ENCODE peak calls at places on chromosome 11, in ten cellular contexts. H is body of pancreas, M is lower leg skin, P is breast epithelium, F is suprapubic skin, T is Peyer's patch, Q is tibial nerve, J is stomach, Y is ovary, N is heart left ventricle. L is an unnamed sample.

GRCh38 chr11:35036642-35037041 is 102.3 kb upstream of the CD44 start:
- DNase-seq in M (no peak), Q (no peak), N (no peak), J (no peak), Y (no peak), T (no peak), F (no peak), H (no peak), P (no peak), L (no peak)

GRCh38 chr11:68954970-68955958 is 25.5 kb downstream of the MRGPRD start:
- DNase-seq in M (no peak), J (peak), Q (no peak), P (no peak), Y (peak), F (no peak), T (no peak), N (peak), H (no peak), L (peak)

GRCh38 chr11:104529213-104529612 is 365.3 kb upstream of the PDGFD start:
- DNase-seq in Q (no peak), H (no peak), T (no peak), P (no peak), F (no peak), N (no peak), J (no peak), Y (no peak), M (no peak), L (no peak)

GRCh38 chr11:36288442-36289225 is 590 bp downstream of the COMMD9 start:
- DNase-seq in Y (no peak), F (no peak), Q (no peak), H (no peak), T (no peak), P (no peak), J (no peak), M (no peak), N (no peak), L (no peak)

GRCh38 chr11:2192435-2192834 is 20.8 kb upstream of the TH start:
- DNase-seq in T (no peak), H (no peak), N (no peak), F (no peak), P (no peak), J (no peak), Q (no peak), M (no peak), Y (no peak), L (no peak)

GRCh38 chr11:12103411-12104225 is 6.8 kb upstream of the MICAL2 start:
- DNase-seq in Y (no peak), N (peak), P (no peak), F (no peak), Q (no peak), H (peak), J (peak), T (no peak), M (peak), L (no peak)

GRCh38 chr11:36684840-36685800 is 87.1 kb upstream of the RAG2 start:
- DNase-seq in N (no peak), T (no peak), Q (no peak), Y (no peak), H (no peak), M (no peak), J (no peak), P (no peak), F (no peak), L (no peak)

GRCh38 chr11:111586305-111586915 is 15.8 kb upstream of the SIK2 start:
- DNase-seq in Q (no peak), F (no peak), J (peak), M (no peak), N (no peak), Y (no peak), T (peak), H (peak), P (no peak), L (peak)

GRCh38 chr11:26993965-26994446 is at the start of gene FIBIN:
- DNase-seq in H (peak), N (peak), T (no peak), P (no peak), J (no peak), M (peak), Q (no peak), F (peak), Y (peak), L (no peak)

GRCh38 chr11:47714554-47715081 is 551 bp downstream of the AGBL2 start:
- DNase-seq in N (no peak), P (no peak), M (peak), F (no peak), H (no peak), J (no peak), Y (peak), Q (no peak), T (peak), L (no peak)

GRCh38 chr11:65637794-65638317 is at the start of gene SIPA1:
- DNase-seq in Y (peak), J (peak), P (no peak), N (peak), Q (peak), M (no peak), T (peak), H (peak), F (no peak), L (peak)

GRCh38 chr11:75673977-75674582 is 5.2 kb upstream of the MAP6 start:
- DNase-seq in N (no peak), P (no peak), J (no peak), T (no peak), H (no peak), Q (no peak), Y (no peak), M (no peak), F (no peak), L (no peak)

GRCh38 chr11:11382858-11383532 is 29.9 kb upstream of the CSNK2A3 start:
- DNase-seq in M (peak), H (no peak), F (no peak), Y (no peak), J (no peak), Q (no peak), T (no peak), N (no peak), P (no peak), L (no peak)

GRCh38 chr11:60607483-60607882 is 91.9 kb upstream of the MS4A8 start:
- DNase-seq in Q (no peak), J (no peak), P (no peak), Y (no peak), M (no peak), H (no peak), N (no peak), T (no peak), F (no peak), L (no peak)

GRCh38 chr11:82046778-82047177 is 686.9 kb downstream of the FAM181B start:
- DNase-seq in T (no peak), P (no peak), J (no peak), M (no peak), F (no peak), Y (no peak), N (no peak), Q (no peak), H (no peak), L (no peak)

GRCh38 chr11:124869331-124869730 is 4.1 kb downstream of the ROBO3 start:
- DNase-seq in T (no peak), P (no peak), M (no peak), Y (no peak), H (no peak), J (no peak), Q (no peak), N (no peak), F (no peak), L (no peak)

GRCh38 chr11:124869856-124870387 is 4.7 kb downstream of the ROBO3 start:
- DNase-seq in T (no peak), F (no peak), Q (no peak), N (no peak), P (no peak), M (no peak), J (no peak), Y (no peak), H (no peak), L (no peak)

GRCh38 chr11:124868322-124869274 is 3.4 kb downstream of the ROBO3 start:
- DNase-seq in F (peak), M (peak), Q (no peak), J (no peak), P (no peak), N (no peak), Y (no peak), H (no peak), T (no peak), L (no peak)

GRCh38 chr11:124865902-124866851 is 945 bp downstream of the ROBO3 start:
- DNase-seq in P (no peak), J (peak), Q (no peak), N (peak), F (peak), Y (peak), M (peak), T (no peak), H (no peak), L (no peak)

DNA sequence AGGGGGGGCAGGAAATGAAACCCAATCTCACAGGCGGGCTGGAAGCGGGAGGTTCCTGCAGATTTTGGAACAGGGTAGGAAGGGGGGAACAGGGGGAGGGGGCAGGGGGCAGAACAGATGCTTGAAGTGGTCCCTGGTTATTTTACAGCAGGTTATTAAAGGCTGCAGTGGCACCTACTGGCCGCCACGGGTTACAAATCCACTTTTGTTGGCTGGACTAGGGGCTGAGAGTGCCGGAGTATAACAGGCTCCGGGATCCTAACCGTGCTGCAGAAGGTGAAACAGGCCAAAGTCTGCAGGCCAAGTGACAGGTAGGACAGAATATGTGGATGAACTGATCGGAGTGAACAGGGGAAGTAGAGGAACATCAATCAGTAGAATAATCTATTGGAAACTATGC is 2.5 kb downstream of the ROBO3 start:
- DNase-seq in M (peak), T (no peak), J (no peak), N (peak), Y (no peak), Q (no peak), H (no peak), F (no peak), P (no peak), L (no peak)
- TF ChIP-seq CTCF in M (no peak), T (peak), J (peak), N (peak), Y (no peak), Q (peak), H (peak), F (peak), P (peak), L (peak)

GRCh38 chr11:25183436-25183835 is 686.6 kb downstream of the LUZP2 start:
- DNase-seq in M (no peak), F (no peak), T (no peak), J (no peak), P (no peak), Q (no peak), Y (no peak), H (no peak), N (no peak), L (no peak)
- TF ChIP-seq POLR2A in M (no peak), F (no peak), T (no peak), J (no peak), P (no peak), Q (no peak), Y (no peak), H (no peak), N (no peak), L (no peak)

GRCh38 chr11:46360878-46361277 is 13.6 kb downstream of the DGKZ start:
- DNase-seq in Y (no peak), M (no peak), F (no peak), P (no peak), J (no peak), N (no peak), T (no peak), H (no peak), Q (no peak), L (no peak)
- TF ChIP-seq CTCF in Y (no peak), M (no peak), F (no peak), P (no peak), J (no peak), N (no peak), T (no peak), H (no peak), Q (no peak), L (no peak)

DNA sequence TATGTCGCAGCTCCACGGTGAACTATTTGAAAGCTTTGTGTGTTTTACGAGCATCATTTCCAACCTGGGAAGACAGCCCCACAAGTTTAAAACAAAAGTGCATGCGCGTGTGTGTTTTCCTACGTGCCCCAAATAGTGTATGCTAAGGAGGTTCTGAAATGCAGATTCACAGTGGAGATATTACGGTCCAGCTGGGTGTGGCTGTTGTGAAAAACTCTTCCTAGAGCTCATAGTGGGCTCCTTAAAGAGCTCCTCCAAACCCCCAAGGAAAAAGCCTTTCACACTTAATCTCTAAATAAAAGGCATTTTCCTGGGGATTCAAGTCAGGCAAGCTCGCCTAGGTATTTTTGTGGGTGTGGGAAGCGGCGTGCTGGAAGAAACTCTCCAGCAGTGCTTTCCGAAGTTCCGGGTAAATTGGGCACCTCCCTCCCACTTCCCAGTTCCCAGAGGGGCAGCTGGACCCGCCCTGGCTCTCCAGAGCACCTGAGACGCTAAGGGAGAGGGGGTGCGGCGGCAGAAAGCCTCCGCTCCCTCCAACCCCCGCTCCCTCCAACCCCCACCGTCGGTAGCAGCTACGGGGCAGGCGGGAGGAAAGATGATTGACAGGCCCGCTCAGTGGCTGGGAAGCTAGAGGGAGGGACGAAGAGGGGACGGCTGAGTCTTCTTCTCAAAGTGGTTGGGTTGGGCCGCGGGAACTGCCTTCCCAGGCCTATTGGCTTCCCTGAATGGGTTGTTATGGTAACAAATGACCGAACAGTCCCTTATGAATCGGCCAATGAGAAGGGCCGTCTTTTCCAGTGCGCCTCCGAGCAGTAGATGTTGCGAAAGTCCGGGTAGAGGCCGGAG is 558 bp upstream of the PCF11 start:
- DNase-seq in N (peak), M (peak), P (peak), T (peak), Q (peak), J (peak), Y (peak), F (peak), H (peak), L (peak)
- TF ChIP-seq POLR2A in N (peak), M (peak), P (peak), T (peak), Q (peak), J (peak), Y (peak), F (peak), H (peak), L (peak)

GRCh38 chr11:72189448-72190250 is 2.3 kb upstream of the FOLR1 start:
- DNase-seq in T (no peak), Q (no peak), M (peak), N (no peak), F (no peak), P (no peak), H (peak), Y (no peak), J (no peak), L (no peak)
- TF ChIP-seq CTCF in T (no peak), Q (no peak), M (no peak), N (no peak), F (no peak), P (no peak), H (no peak), Y (no peak), J (no peak), L (no peak)

GRCh38 chr11:106989056-106989455 is 29.2 kb downstream of the GUCY1A2 start:
- DNase-seq in Q (no peak), F (no peak), M (no peak), H (no peak), P (no peak), N (no peak), T (no peak), Y (no peak), J (no peak), L (no peak)
- TF ChIP-seq POLR2A in Q (no peak), F (no peak), M (no peak), H (no peak), P (no peak), N (no peak), T (no peak), Y (no peak), J (no peak), L (no peak)

GRCh38 chr11:92510591-92510990 is 286.0 kb downstream of the FAT3 start:
- DNase-seq in Y (no peak), Q (no peak), H (no peak), P (no peak), J (no peak), M (no peak), T (no peak), N (no peak), F (no peak), L (no peak)
- TF ChIP-seq CTCF in Y (no peak), Q (no peak), H (no peak), P (no peak), J (no peak), M (no peak), T (no peak), N (no peak), F (no peak), L (no peak)

DNA sequence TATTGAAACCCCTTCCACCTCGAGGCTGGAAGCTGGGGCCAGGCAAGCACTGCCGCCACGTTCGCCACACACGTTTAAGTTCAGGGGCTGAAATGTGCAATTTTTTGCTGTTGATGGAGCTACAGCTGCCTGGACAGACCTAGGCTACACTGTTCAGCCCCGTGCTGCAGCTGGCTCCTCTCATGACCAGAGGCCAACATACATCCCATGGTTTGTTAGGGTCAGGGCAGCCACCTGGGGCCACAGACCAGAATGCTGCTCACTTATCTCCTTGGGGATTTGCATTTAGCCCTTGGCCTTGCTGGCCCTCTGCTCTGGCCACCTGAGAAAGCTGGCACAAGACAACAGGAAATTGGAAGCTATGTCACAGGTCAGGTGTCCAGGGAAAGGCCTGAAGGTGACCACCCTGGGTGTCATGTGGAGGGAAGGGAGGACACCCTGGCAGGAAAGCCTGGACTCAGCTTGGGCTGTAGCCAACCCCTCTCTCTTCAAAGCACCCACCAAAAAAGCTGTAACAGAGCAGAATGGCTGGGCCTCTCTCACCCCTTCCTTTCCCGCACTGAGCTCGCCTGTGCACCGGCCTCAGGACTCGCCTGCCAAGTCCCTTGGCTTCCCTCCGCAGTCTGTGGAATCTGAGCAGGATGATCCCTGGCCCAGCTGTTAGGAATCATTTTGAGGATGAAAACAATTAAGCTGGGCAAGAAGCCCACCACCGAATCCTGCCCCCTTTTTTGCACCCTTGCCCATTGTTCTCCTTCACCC is 86.3 kb downstream of the SNX19 start:
- DNase-seq in F (no peak), H (no peak), Q (peak), Y (peak), M (no peak), T (no peak), P (no peak), J (no peak), N (peak), L (no peak)
- TF ChIP-seq POLR2A in F (no peak), H (no peak), Q (no peak), Y (no peak), M (no peak), T (no peak), P (no peak), J (no peak), N (no peak), L (no peak)

DNA sequence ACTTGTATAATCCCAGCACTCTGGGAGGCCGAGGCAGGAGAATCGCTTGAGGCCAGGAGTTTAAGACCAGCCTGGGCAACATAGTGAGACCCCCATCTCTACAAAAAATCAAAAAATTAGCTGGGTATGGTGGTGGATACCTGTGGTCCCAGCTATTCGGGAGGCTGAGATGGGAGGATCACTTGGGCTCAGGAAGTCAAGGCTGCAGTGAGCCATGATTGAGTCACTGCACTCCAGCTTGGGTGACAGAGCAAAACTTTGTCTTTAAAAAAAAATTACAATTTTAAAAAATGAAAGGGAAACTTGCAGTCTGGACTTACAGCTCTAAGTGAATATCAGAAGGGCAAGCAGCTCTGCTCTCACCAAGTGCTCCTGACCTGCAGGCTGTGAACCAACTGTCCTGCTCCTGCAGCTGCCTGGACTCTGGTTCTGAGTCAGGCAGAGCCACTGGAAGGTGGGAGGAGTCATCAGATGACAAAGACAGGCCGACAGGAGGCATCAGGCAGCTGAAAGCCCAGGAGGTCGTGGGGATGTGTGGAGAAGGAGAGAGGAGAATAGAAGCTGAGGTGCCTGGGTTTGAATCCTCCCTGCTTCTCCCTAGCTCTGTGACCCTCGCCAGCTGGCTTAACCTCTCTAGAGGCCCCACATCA is 9.6 kb downstream of the SMTNL1 start:
- DNase-seq in T (no peak), H (no peak), N (no peak), Q (no peak), M (no peak), P (no peak), F (no peak), Y (no peak), J (no peak), L (no peak)
- TF ChIP-seq CTCF in T (no peak), H (no peak), N (no peak), Q (no peak), M (no peak), P (no peak), F (no peak), Y (no peak), J (no peak), L (no peak)

GRCh38 chr11:70468256-70469230 is 70.2 kb downstream of the CTTN start:
- DNase-seq in T (no peak), Q (no peak), M (no peak), Y (no peak), N (no peak), P (no peak), F (no peak), H (no peak), J (no peak), L (no peak)

GRCh38 chr11:70466154-70466553 is 67.8 kb downstream of the CTTN start:
- DNase-seq in Q (no peak), T (no peak), F (no peak), H (no peak), M (no peak), J (no peak), N (no peak), Y (no peak), P (no peak), L (no peak)

GRCh38 chr11:70470127-70470526 is 71.8 kb downstream of the CTTN start:
- DNase-seq in Y (no peak), F (no peak), P (no peak), M (no peak), N (no peak), T (no peak), Q (no peak), H (peak), J (peak), L (no peak)

GRCh38 chr11:70466596-70466995 is 68.3 kb downstream of the CTTN start:
- DNase-seq in F (no peak), Q (no peak), J (no peak), M (no peak), T (no peak), H (no peak), N (no peak), Y (no peak), P (no peak), L (no peak)

GRCh38 chr11:70467196-70468085 is 69.1 kb downstream of the CTTN start:
- DNase-seq in T (peak), Y (peak), N (no peak), H (peak), M (no peak), F (no peak), J (peak), P (no peak), Q (peak), L (peak)
- TF ChIP-seq POLR2A in T (no peak), Y (no peak), N (no peak), H (no peak), M (no peak), F (no peak), J (no peak), P (no peak), Q (no peak), L (no peak)